ENCODE peak calls at places on chromosome 6, in six cellular contexts. O, J, Q, Z, N and P are unnamed samples.
A peak's percentile ranks its signal among the peaks of the same experiment; 100 is the strongest.

GRCh38 chr6:161393839-161394364 is 120.0 kb upstream of the AGPAT4 start:
- DNase-seq in Q (peak; percentile 43), J (no peak), Z (peak; percentile 69), O (peak; percentile 86), N (peak; percentile 92), P (peak; percentile 63)

GRCh38 chr6:133804263-133804662 is 84.7 kb upstream of the TCF21 start:
- DNase-seq in O (peak; percentile 52), J (no peak), N (peak; percentile 45), Q (no peak), Z (no peak), P (no peak)

GRCh38 chr6:128124713-128125112 is 223.9 kb upstream of the THEMIS start:
- DNase-seq in J (no peak), O (peak; percentile 28), Z (no peak), Q (no peak), N (peak; percentile 29), P (no peak)

GRCh38 chr6:70884074-70884983 is 72.5 kb downstream of the B3GAT2 start:
- DNase-seq in N (peak; percentile 51), Z (peak; percentile 34), O (no peak), J (peak; percentile 54), Q (peak; percentile 79), P (no peak)

GRCh38 chr6:97064578-97064977 is 140.1 kb downstream of the KLHL32 start:
- DNase-seq in N (no peak), O (no peak), Z (no peak), J (no peak), Q (no peak), P (no peak)

GRCh38 chr6:142751452-142751851 is 193.5 kb downstream of the HIVEP2 start:
- DNase-seq in N (no peak), Q (no peak), J (no peak), O (no peak), Z (no peak), P (no peak)

GRCh38 chr6:152240983-152241766 is 396.0 kb downstream of the SYNE1 start:
- DNase-seq in J (no peak), Z (peak; percentile 61), O (no peak), N (no peak), Q (no peak), P (no peak)

GRCh38 chr6:90384720-90385119 is 88.1 kb upstream of the BACH2 start:
- DNase-seq in Z (no peak), O (no peak), Q (no peak), J (no peak), N (no peak), P (no peak)

GRCh38 chr6:5701086-5701661 is 305.6 kb downstream of the NRN1 start:
- DNase-seq in O (no peak), J (no peak), N (no peak), Z (no peak), Q (peak; percentile 91), P (no peak)

GRCh38 chr6:53112404-53112803 is 36.2 kb downstream of the GCM1 start:
- DNase-seq in Q (no peak), O (no peak), Z (no peak), N (no peak), J (peak; percentile 55), P (no peak)

GRCh38 chr6:32154514-32155161 is 697 bp downstream of the PPT2 start:
- DNase-seq in N (peak; percentile 74), Q (peak; percentile 94), O (peak; percentile 48), Z (peak; percentile 71), J (peak; percentile 87), P (peak; percentile 28)

GRCh38 chr6:27303613-27304272 is 8.3 kb downstream of the POM121L2 start:
- DNase-seq in N (no peak), Q (no peak), Z (no peak), J (no peak), O (no peak), P (no peak)

GRCh38 chr6:34305982-34306702 is 57.3 kb upstream of the SMIM29 start:
- DNase-seq in Q (peak; percentile 72), Z (peak; percentile 42), J (peak; percentile 48), O (peak; percentile 64), N (peak; percentile 52), P (peak; percentile 75)

GRCh38 chr6:53530346-53530745 is 14.6 kb downstream of the GCLC start:
- DNase-seq in N (no peak), J (no peak), Q (no peak), Z (peak; percentile 56), O (peak; percentile 56), P (peak; percentile 52)

GRCh38 chr6:137297887-137298286 is 78.7 kb upstream of the IFNGR1 start:
- DNase-seq in J (no peak), N (peak; percentile 13), Z (no peak), Q (no peak), O (peak; percentile 9), P (no peak)

GRCh38 chr6:106724337-106724736 is 95.0 kb downstream of the QRSL1 start:
- DNase-seq in Z (no peak), N (no peak), J (no peak), O (no peak), Q (no peak), P (no peak)

GRCh38 chr6:160042788-160043301 is 74.0 kb downstream of the IGF2R start:
- DNase-seq in N (peak; percentile 68), O (peak; percentile 63), Q (no peak), Z (no peak), J (no peak), P (no peak)

GRCh38 chr6:56933650-56934049 is 21.3 kb upstream of the BEND6 start:
- DNase-seq in N (peak; percentile 21), O (peak; percentile 32), J (no peak), Z (no peak), Q (no peak), P (no peak)

GRCh38 chr6:146029573-146030184 is 817 bp downstream of the GRM1 start:
- DNase-seq in J (no peak), Q (no peak), Z (no peak), N (no peak), O (no peak), P (no peak)

GRCh38 chr6:146026873-146027272 is 2.0 kb upstream of the GRM1 start:
- DNase-seq in N (no peak), Q (no peak), Z (no peak), O (no peak), J (no peak), P (no peak)

GRCh38 chr6:146027586-146028249 is 1.1 kb upstream of the GRM1 start:
- DNase-seq in N (no peak), O (no peak), Z (no peak), Q (peak; percentile 63), J (no peak), P (no peak)

GRCh38 chr6:146028835-146029572 is at the start of gene GRM1:
- DNase-seq in Q (peak; percentile 24), Z (no peak), N (no peak), J (no peak), O (no peak), P (no peak)

GRCh38 chr6:146028250-146028789 is 542 bp upstream of the GRM1 start:
- DNase-seq in Z (peak; percentile 63), J (peak; percentile 37), Q (peak; percentile 21), O (peak; percentile 25), N (peak; percentile 51), P (peak; percentile 20)
- H3K4me3 ChIP-seq in Z (peak overlapping the region; percentile 19), J (no peak overlapping the region), Q (peak overlapping the region; percentile 40), O (peak overlapping the region; percentile 53), N (no peak overlapping the region), P (peak overlapping the region; percentile 49)

DNA sequence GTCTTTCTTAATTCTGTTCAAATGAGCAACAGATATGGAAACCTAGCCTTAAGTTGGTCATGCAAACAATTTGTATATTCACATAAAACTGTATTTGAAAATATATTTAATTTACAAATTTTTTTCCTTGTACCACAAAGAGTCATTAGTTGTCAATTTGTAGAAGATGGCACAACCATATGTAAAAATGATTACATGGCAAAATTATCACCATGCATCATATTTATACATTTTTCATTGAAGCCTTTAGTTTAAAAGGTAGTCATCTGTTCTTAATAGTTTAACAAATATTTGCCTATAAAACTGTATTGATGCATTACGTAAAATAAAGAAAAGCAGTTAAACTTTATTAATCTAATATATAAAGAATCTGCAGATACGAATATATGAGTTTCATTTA is 1306.8 kb upstream of the ADGRB3 start:
- DNase-seq in Q (no peak), Z (no peak), J (no peak), N (no peak), O (no peak), P (no peak)
- TF ChIP-seq CTCF in Q (no peak), Z (no peak), J (no peak), N (no peak), O (no peak), P (no peak)

GRCh38 chr6:13357551-13358075 is 29.3 kb upstream of the TBC1D7 start:
- DNase-seq in N (peak; percentile 79), Q (no peak), Z (no peak), J (no peak), O (peak; percentile 78), P (no peak)

GRCh38 chr6:13354331-13355042 is 26.1 kb upstream of the TBC1D7 start:
- DNase-seq in N (peak; percentile 39), Q (no peak), J (no peak), O (peak; percentile 89), Z (no peak), P (no peak)

GRCh38 chr6:13358486-13358885 is 30.1 kb upstream of the TBC1D7 start:
- DNase-seq in Q (no peak), N (no peak), J (no peak), Z (no peak), O (no peak), P (no peak)

GRCh38 chr6:13355043-13355945 is 27.0 kb upstream of the TBC1D7 start:
- DNase-seq in J (no peak), Z (no peak), O (peak; percentile 100), Q (no peak), N (peak; percentile 93), P (peak; percentile 83)

GRCh38 chr6:13355969-13356368 is 27.6 kb upstream of the TBC1D7 start:
- DNase-seq in Q (no peak), O (no peak), N (no peak), J (no peak), Z (no peak), P (no peak)
- H3K4me3 ChIP-seq in Q (no peak overlapping the region), O (peak overlapping the region; percentile 33), N (no peak overlapping the region), J (no peak overlapping the region), Z (no peak overlapping the region), P (no peak overlapping the region)

DNA sequence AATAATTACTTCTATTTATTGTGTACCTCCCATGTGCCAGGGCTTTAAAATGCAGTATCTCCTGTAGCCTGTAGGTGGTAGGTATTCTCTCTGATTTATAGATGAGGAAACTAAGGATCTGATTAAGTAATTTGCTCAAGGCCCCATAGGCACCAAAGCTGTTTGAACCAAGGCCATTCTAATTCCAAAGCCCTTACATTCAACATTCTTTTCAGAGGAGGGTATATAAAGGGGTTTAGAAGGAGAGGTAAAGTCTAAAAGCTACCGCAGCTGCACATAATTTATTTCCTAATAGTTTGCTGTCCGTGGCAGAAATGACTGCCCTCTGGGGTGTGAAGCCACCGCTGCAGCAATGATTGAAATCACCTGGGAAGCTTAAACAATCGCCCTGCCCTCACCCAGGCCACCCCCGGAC is 95.0 kb upstream of the FAM8A1 start:
- DNase-seq in N (peak; percentile 21), J (no peak), Z (no peak), O (no peak), Q (no peak), P (no peak)
- TF ChIP-seq CTCF in N (peak; percentile 14), J (no peak), Z (no peak), O (peak; percentile 38), Q (peak; percentile 21), P (peak; percentile 44)